ENCODE peak calls at places on chromosomes 3 and 15, in five cellular contexts. Z is DMS 273 treated with DMSO at 0.1 percent for 48 hours, W is neural crest cell, V is cardiac muscle cell, H is AG08396. F is an unnamed sample.

GRCh38 chr3:95715137-95715536 is 1099.3 kb upstream of the EPHA6 start:
- DNase-seq in W (no peak), Z (no peak), H (no peak), V (no peak), F (no peak)

GRCh38 chr15:44009056-44009455 is 182.3 kb downstream of the WDR76 start:
- DNase-seq in Z (no peak), W (no peak), V (peak), H (peak), F (no peak)

GRCh38 chr15:101058735-101059134 is 139.6 kb downstream of the LRRK1 start:
- DNase-seq in Z (no peak), V (no peak), W (peak), H (no peak), F (no peak)

GRCh38 chr3:192850501-192850981 is 67.1 kb downstream of the MB21D2 start:
- DNase-seq in W (no peak), Z (no peak), V (peak), H (no peak), F (no peak)

GRCh38 chr3:134242649-134243637 is 7.7 kb downstream of the RYK start:
- DNase-seq in V (peak), W (no peak), H (peak), Z (no peak), F (no peak)

GRCh38 chr3:65939184-65939583 is 99.5 kb downstream of the MAGI1 start:
- DNase-seq in V (no peak), H (no peak), W (no peak), Z (no peak), F (no peak)

GRCh38 chr3:15629860-15630597 is 28.5 kb downstream of the BTD start:
- DNase-seq in V (peak), Z (peak), W (peak), H (peak), F (peak)

GRCh38 chr15:85730001-85730820 is 64.5 kb downstream of the KLHL25 start:
- DNase-seq in Z (peak), W (peak), H (peak), V (peak), F (peak)

GRCh38 chr15:61857169-61857829 is 202.9 kb downstream of the VPS13C start:
- DNase-seq in Z (no peak), V (peak), H (no peak), W (no peak), F (no peak)

GRCh38 chr3:94522488-94522887 is 459.6 kb downstream of the NSUN3 start:
- DNase-seq in W (no peak), V (no peak), H (no peak), Z (no peak), F (no peak)

GRCh38 chr3:185767324-185767688 is 57.5 kb downstream of the IGF2BP2 start:
- DNase-seq in H (no peak), W (no peak), V (no peak), Z (no peak), F (no peak)

GRCh38 chr3:44120721-44121582 is 120.7 kb upstream of the TOPAZ1 start:
- DNase-seq in Z (no peak), H (no peak), V (peak), W (no peak), F (no peak)

GRCh38 chr3:150035400-150035799 is 64.7 kb upstream of the PFN2 start:
- DNase-seq in H (no peak), W (no peak), Z (no peak), V (no peak), F (no peak)

GRCh38 chr3:177810162-177810623 is 612.9 kb upstream of the TBL1XR1 start:
- DNase-seq in W (no peak), Z (no peak), H (peak), V (peak), F (no peak)

GRCh38 chr3:129087138-129087702 is 26.6 kb downstream of the GP9 start:
- DNase-seq in W (no peak), V (peak), Z (no peak), H (peak), F (no peak)

GRCh38 chr15:93382196-93382820 is 293.3 kb upstream of the RGMA start:
- DNase-seq in H (no peak), W (no peak), V (no peak), Z (no peak), F (peak)

GRCh38 chr15:78242128-78242527 is 7.8 kb upstream of the ACSBG1 start:
- DNase-seq in H (no peak), V (peak), W (peak), Z (no peak), F (no peak)